ENCODE peak calls at places on chromosomes 1 and 21, in four cellular contexts. One of them, this sample, is unnamed. For H3K4me1, the result is how much of the 10 kb centered on the place peaks cover.

GRCh38 chr1:91404151-91405012 is at the start of gene HFM1:
- DNase-seq in astrocyte: peak
- DNase-seq in CD8-positive, alpha-beta memory T cell: peak
- DNase-seq in transverse colon: peak
- DNase-seq in this sample: peak

GRCh38 chr1:58814251-58815068 is 30.6 kb upstream of the JUN start:
- DNase-seq in astrocyte: peak
- DNase-seq in CD8-positive, alpha-beta memory T cell: no peak
- DNase-seq in transverse colon: peak
- DNase-seq in this sample: no peak

GRCh38 chr21:45433301-45433700 is 28.3 kb downstream of the COL18A1 start:
- DNase-seq in astrocyte: no peak
- DNase-seq in CD8-positive, alpha-beta memory T cell: no peak
- DNase-seq in transverse colon: no peak
- DNase-seq in this sample: no peak

GRCh38 chr1:119086830-119087229 is 53.6 kb downstream of the WARS2 start:
- DNase-seq in astrocyte: no peak
- DNase-seq in CD8-positive, alpha-beta memory T cell: no peak
- DNase-seq in transverse colon: no peak
- DNase-seq in this sample: no peak

GRCh38 chr1:2567083-2567679 is 11.0 kb downstream of the TNFRSF14 start:
- DNase-seq in astrocyte: no peak
- DNase-seq in CD8-positive, alpha-beta memory T cell: no peak
- DNase-seq in transverse colon: no peak
- DNase-seq in this sample: no peak

GRCh38 chr1:232249834-232250233 is 380.1 kb downstream of the SIPA1L2 start:
- DNase-seq in astrocyte: no peak
- DNase-seq in CD8-positive, alpha-beta memory T cell: no peak
- DNase-seq in transverse colon: no peak
- DNase-seq in this sample: no peak

GRCh38 chr1:237139732-237140131 is 97.7 kb downstream of the RYR2 start:
- DNase-seq in astrocyte: no peak
- DNase-seq in CD8-positive, alpha-beta memory T cell: no peak
- DNase-seq in transverse colon: no peak
- DNase-seq in this sample: no peak

GRCh38 chr21:42350271-42350885 is 416 bp downstream of the TFF2 start:
- DNase-seq in astrocyte: no peak
- DNase-seq in CD8-positive, alpha-beta memory T cell: no peak
- DNase-seq in transverse colon: no peak
- DNase-seq in this sample: no peak

GRCh38 chr1:55001311-55001710 is 2.6 kb downstream of the BSND start:
- DNase-seq in astrocyte: no peak
- DNase-seq in CD8-positive, alpha-beta memory T cell: no peak
- DNase-seq in transverse colon: no peak
- DNase-seq in this sample: no peak

GRCh38 chr1:209417761-209418160 is 165.8 kb upstream of the CAMK1G start:
- DNase-seq in astrocyte: no peak
- DNase-seq in CD8-positive, alpha-beta memory T cell: no peak
- DNase-seq in transverse colon: no peak
- DNase-seq in this sample: no peak

GRCh38 chr1:245132771-245133170 is 22.0 kb upstream of the KIF26B start:
- DNase-seq in astrocyte: no peak
- DNase-seq in CD8-positive, alpha-beta memory T cell: no peak
- DNase-seq in transverse colon: no peak
- DNase-seq in this sample: no peak

GRCh38 chr21:17612565-17613241 is at the start of gene BTG3:
- DNase-seq in astrocyte: peak
- DNase-seq in CD8-positive, alpha-beta memory T cell: peak
- DNase-seq in transverse colon: peak
- DNase-seq in this sample: peak

GRCh38 chr1:225825606-225826005 is 15.7 kb downstream of the EPHX1 start:
- DNase-seq in astrocyte: no peak
- DNase-seq in CD8-positive, alpha-beta memory T cell: no peak
- DNase-seq in transverse colon: no peak
- DNase-seq in this sample: no peak

GRCh38 chr1:116122955-116123757 is 12.0 kb downstream of the MAB21L3 start:
- DNase-seq in astrocyte: peak
- DNase-seq in CD8-positive, alpha-beta memory T cell: no peak
- DNase-seq in transverse colon: peak
- DNase-seq in this sample: no peak

GRCh38 chr1:175356727-175357126 is 164.2 kb upstream of the KIAA0040 start:
- DNase-seq in astrocyte: no peak
- DNase-seq in CD8-positive, alpha-beta memory T cell: no peak
- DNase-seq in transverse colon: no peak
- DNase-seq in this sample: no peak

GRCh38 chr21:37568916-37569315 is 202.3 kb downstream of the DYRK1A start:
- DNase-seq in astrocyte: no peak
- DNase-seq in CD8-positive, alpha-beta memory T cell: no peak
- DNase-seq in transverse colon: no peak
- DNase-seq in this sample: no peak

GRCh38 chr1:85992756-85993155 is 163.8 kb downstream of the COL24A1 start:
- DNase-seq in astrocyte: peak
- DNase-seq in CD8-positive, alpha-beta memory T cell: no peak
- DNase-seq in transverse colon: no peak
- DNase-seq in this sample: no peak

GRCh38 chr1:231808990-231809389 is 182.4 kb downstream of the DISC1 start:
- DNase-seq in astrocyte: peak
- DNase-seq in CD8-positive, alpha-beta memory T cell: no peak
- DNase-seq in transverse colon: no peak
- DNase-seq in this sample: no peak

GRCh38 chr1:26744075-26744958 is 43.4 kb upstream of the PIGV start:
- DNase-seq in astrocyte: peak
- DNase-seq in CD8-positive, alpha-beta memory T cell: peak
- DNase-seq in transverse colon: peak
- DNase-seq in this sample: peak

GRCh38 chr1:93262645-93263044 is 82.1 kb downstream of the CCDC18 start:
- DNase-seq in astrocyte: no peak
- DNase-seq in CD8-positive, alpha-beta memory T cell: no peak
- DNase-seq in transverse colon: no peak
- DNase-seq in this sample: no peak

GRCh38 chr1:164473544-164473943 is 85.4 kb upstream of the PBX1 start:
- DNase-seq in astrocyte: no peak
- DNase-seq in CD8-positive, alpha-beta memory T cell: no peak
- DNase-seq in transverse colon: no peak
- DNase-seq in this sample: no peak

GRCh38 chr1:166153641-166154350 is 13.0 kb downstream of the FAM78B start:
- DNase-seq in astrocyte: no peak
- DNase-seq in CD8-positive, alpha-beta memory T cell: no peak
- DNase-seq in transverse colon: no peak
- DNase-seq in this sample: no peak
- H3K4me1 ChIP-seq in astrocyte: under half
- H3K4me1 ChIP-seq in CD8-positive, alpha-beta memory T cell: under half
- H3K4me1 ChIP-seq in transverse colon: under half
- H3K4me1 ChIP-seq in this sample: under half

DNA sequence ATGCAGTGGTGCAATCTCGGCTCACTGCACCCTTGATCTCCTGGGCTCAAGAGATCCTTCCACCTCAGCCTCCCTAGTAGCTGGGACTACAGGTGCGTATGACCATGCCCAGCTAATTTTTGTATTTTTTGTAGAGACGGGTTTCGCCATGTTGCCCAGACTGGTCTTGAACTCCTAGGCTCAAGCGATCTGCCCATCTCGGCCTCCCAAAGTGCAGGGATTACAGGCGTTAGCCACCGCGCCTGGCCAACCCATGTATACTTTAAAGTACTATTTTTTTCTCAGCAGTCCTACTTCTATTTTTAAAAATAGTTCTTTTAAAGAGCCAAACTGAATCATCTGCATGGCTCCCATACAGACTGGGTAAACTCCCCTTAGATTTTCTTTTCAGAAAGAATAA is 3.5 kb downstream of the STK40 start:
- DNase-seq in astrocyte: no peak
- DNase-seq in CD8-positive, alpha-beta memory T cell: no peak
- DNase-seq in transverse colon: no peak
- DNase-seq in this sample: no peak
- H3K4me1 ChIP-seq in astrocyte: under half
- H3K4me1 ChIP-seq in CD8-positive, alpha-beta memory T cell: half or more
- H3K4me1 ChIP-seq in transverse colon: under half
- H3K4me1 ChIP-seq in this sample: half or more

DNA sequence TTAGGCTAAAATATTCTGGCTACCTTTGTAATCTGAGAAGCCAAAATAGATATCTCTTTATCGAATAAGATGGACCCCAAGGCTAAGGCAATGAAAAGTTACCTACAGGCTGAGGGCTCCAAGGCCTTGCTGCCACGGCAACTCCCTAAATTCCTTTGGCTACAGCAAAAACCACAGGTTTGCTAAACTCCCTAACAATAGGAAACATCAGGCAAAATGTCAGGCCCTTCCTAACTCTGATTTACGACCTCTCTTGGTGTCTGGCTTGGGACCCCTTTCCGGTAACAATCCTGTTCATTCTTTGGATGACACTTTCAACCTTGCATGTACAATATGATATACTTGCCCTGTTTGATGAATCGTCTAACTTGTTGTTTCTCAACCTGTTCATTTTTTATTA is 11.3 kb upstream of the OR2T8 start:
- DNase-seq in astrocyte: no peak
- DNase-seq in CD8-positive, alpha-beta memory T cell: no peak
- DNase-seq in transverse colon: no peak
- DNase-seq in this sample: no peak
- H3K4me1 ChIP-seq in astrocyte: under half
- H3K4me1 ChIP-seq in CD8-positive, alpha-beta memory T cell: under half
- H3K4me1 ChIP-seq in transverse colon: under half
- H3K4me1 ChIP-seq in this sample: under half

GRCh38 chr1:8402109-8402704 is 84.3 kb downstream of the SLC45A1 start:
- DNase-seq in astrocyte: no peak
- DNase-seq in CD8-positive, alpha-beta memory T cell: no peak
- DNase-seq in transverse colon: no peak
- DNase-seq in this sample: no peak
- H3K4me1 ChIP-seq in astrocyte: under half
- H3K4me1 ChIP-seq in CD8-positive, alpha-beta memory T cell: under half
- H3K4me1 ChIP-seq in transverse colon: under half
- H3K4me1 ChIP-seq in this sample: half or more

GRCh38 chr1:51733793-51734522 is 117.1 kb downstream of the OSBPL9 start:
- DNase-seq in astrocyte: no peak
- DNase-seq in CD8-positive, alpha-beta memory T cell: no peak
- DNase-seq in transverse colon: no peak
- DNase-seq in this sample: no peak
- H3K4me1 ChIP-seq in astrocyte: under half
- H3K4me1 ChIP-seq in CD8-positive, alpha-beta memory T cell: under half
- H3K4me1 ChIP-seq in transverse colon: under half
- H3K4me1 ChIP-seq in this sample: under half

This sample was measured in thoracic aorta.